ENCODE peak calls at places on chromosomes 6 and 20, in eight cellular contexts. D, M, Q, X, L, A, E and I are unnamed samples.

GRCh38 chr20:40322941-40323340 is 366.1 kb downstream of the MAFB start:
- DNase-seq in D (no peak), M (no peak), Q (no peak), X (no peak), L (no peak), A (no peak), E (no peak), I (no peak)

GRCh38 chr20:63123326-63123725 is 92.6 kb downstream of the YTHDF1 start:
- DNase-seq in D (no peak), M (peak; percentile 9), Q (no peak), X (no peak), L (no peak), A (peak; percentile 12), E (no peak), I (peak; percentile 57)

GRCh38 chr20:49029203-49029602 is 16.9 kb upstream of the CSE1L start:
- DNase-seq in D (no peak), M (no peak), Q (no peak), X (no peak), L (no peak), A (no peak), E (no peak), I (no peak)

GRCh38 chr20:17825251-17825691 is 125.5 kb downstream of the BANF2 start:
- DNase-seq in D (no peak), M (no peak), Q (no peak), X (peak; percentile 36), L (no peak), A (no peak), E (no peak), I (no peak)

GRCh38 chr6:164507197-164507957 is 802.0 kb downstream of the C6orf118 start:
- DNase-seq in D (no peak), M (no peak), Q (no peak), X (no peak), L (no peak), A (no peak), E (no peak), I (no peak)

GRCh38 chr6:148177589-148178233 is 164.9 kb upstream of the SASH1 start:
- DNase-seq in D (peak; percentile 61), M (peak; percentile 63), Q (peak; percentile 61), X (peak; percentile 79), L (peak; percentile 79), A (no peak), E (peak; percentile 75), I (no peak)

GRCh38 chr6:155418017-155418749 is 37.5 kb downstream of the NOX3 start:
- DNase-seq in D (peak; percentile 30), M (no peak), Q (peak; percentile 61), X (peak; percentile 77), L (no peak), A (no peak), E (no peak), I (no peak)

GRCh38 chr6:36387440-36388303 is at the start of gene ETV7:
- DNase-seq in D (peak; percentile 25), M (peak; percentile 81), Q (no peak), X (peak; percentile 21), L (peak; percentile 63), A (no peak), E (peak; percentile 72), I (no peak)

GRCh38 chr6:35596448-35597442 is 84.0 kb upstream of the TULP1 start:
- DNase-seq in D (no peak), M (no peak), Q (peak; percentile 75), X (peak; percentile 87), L (no peak), A (no peak), E (no peak), I (no peak)

GRCh38 chr6:160293844-160294243 is 35.2 kb upstream of the SLC22A2 start:
- DNase-seq in D (no peak), M (peak; percentile 63), Q (no peak), X (no peak), L (peak; percentile 50), A (no peak), E (peak; percentile 64), I (no peak)

GRCh38 chr20:62168890-62169435 is 13.9 kb upstream of the MTG2 start:
- DNase-seq in D (no peak), M (no peak), Q (no peak), X (no peak), L (no peak), A (no peak), E (no peak), I (peak; percentile 89)

GRCh38 chr6:147837540-147837939 is 329.1 kb downstream of the SAMD5 start:
- DNase-seq in D (no peak), M (no peak), Q (no peak), X (no peak), L (no peak), A (no peak), E (no peak), I (no peak)

GRCh38 chr6:135299256-135299655 is 118.1 kb downstream of the MYB start:
- DNase-seq in D (no peak), M (no peak), Q (peak; percentile 96), X (peak; percentile 90), L (no peak), A (no peak), E (no peak), I (no peak)

GRCh38 chr20:44081476-44081875 is 105.5 kb downstream of the JPH2 start:
- DNase-seq in D (no peak), M (no peak), Q (no peak), X (no peak), L (no peak), A (no peak), E (no peak), I (no peak)

GRCh38 chr6:106750146-106750900 is 120.9 kb downstream of the QRSL1 start:
- DNase-seq in D (no peak), M (peak; percentile 54), Q (no peak), X (no peak), L (no peak), A (no peak), E (no peak), I (no peak)

GRCh38 chr20:12744026-12744425 is 264.7 kb upstream of the SPTLC3 start:
- DNase-seq in D (no peak), M (no peak), Q (no peak), X (no peak), L (no peak), A (no peak), E (no peak), I (no peak)

GRCh38 chr6:90286884-90287488 is 9.7 kb downstream of the BACH2 start:
- DNase-seq in D (no peak), M (no peak), Q (peak; percentile 41), X (peak; percentile 53), L (peak; percentile 37), A (no peak), E (no peak), I (no peak)

GRCh38 chr6:40881501-40881900 is 157.5 kb downstream of the UNC5CL start:
- DNase-seq in D (no peak), M (no peak), Q (no peak), X (no peak), L (no peak), A (no peak), E (no peak), I (no peak)

GRCh38 chr20:50467618-50468373 is 42.4 kb upstream of the PTPN1 start:
- DNase-seq in D (peak; percentile 28), M (no peak), Q (peak; percentile 59), X (peak; percentile 68), L (peak; percentile 36), A (no peak), E (peak; percentile 52), I (no peak)

GRCh38 chr6:120604510-120604909 is 729.8 kb downstream of the TBC1D32 start:
- DNase-seq in D (no peak), M (no peak), Q (peak; percentile 4), X (no peak), L (no peak), A (no peak), E (no peak), I (no peak)

GRCh38 chr6:68628156-68628555 is 6.9 kb upstream of the ADGRB3 start:
- DNase-seq in D (no peak), M (no peak), Q (no peak), X (no peak), L (no peak), A (no peak), E (no peak), I (no peak)

GRCh38 chr6:136341967-136342366 is 52.3 kb upstream of the BCLAF1 start:
- DNase-seq in D (no peak), M (no peak), Q (no peak), X (no peak), L (no peak), A (no peak), E (no peak), I (no peak)
- TF ChIP-seq CTCF in D (no peak), M (no peak), Q (no peak), X (no peak), L (no peak), A (no peak), E (no peak), I (no peak)

GRCh38 chr6:46490425-46491200 is 636 bp downstream of the RCAN2 start:
- DNase-seq in D (peak; percentile 22), M (peak; percentile 41), Q (no peak), X (no peak), L (peak; percentile 27), A (peak; percentile 24), E (no peak), I (no peak)
- TF ChIP-seq CTCF in D (peak; percentile 0), M (no peak), Q (peak; percentile 43), X (no peak), L (no peak), A (peak; percentile 51), E (no peak), I (peak; percentile 77)

DNA sequence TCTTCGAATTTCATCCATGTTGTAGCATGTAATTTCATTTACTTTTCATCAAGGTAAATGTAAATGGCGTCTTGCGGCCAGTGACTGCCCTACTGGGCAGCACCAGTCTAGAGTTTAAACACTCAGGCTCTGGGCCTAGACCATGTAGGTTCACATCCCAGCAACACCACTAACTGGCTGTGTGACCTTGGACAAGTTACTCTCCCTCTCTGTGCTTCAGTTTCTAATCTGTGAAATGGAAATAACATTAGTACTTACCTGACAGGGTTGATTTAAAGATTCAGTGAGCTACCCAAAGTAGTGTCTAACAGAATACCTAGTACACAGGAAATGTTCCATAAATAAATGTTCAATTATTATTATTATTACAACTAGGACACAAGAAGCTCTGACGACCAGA is 29.3 kb downstream of the PDRG1 start:
- DNase-seq in D (no peak), M (no peak), Q (no peak), X (no peak), L (no peak), A (no peak), E (no peak), I (no peak)
- TF ChIP-seq CTCF in D (no peak), M (no peak), Q (no peak), X (no peak), L (no peak), A (no peak), E (no peak), I (no peak)

GRCh38 chr6:139375239-139376053 is 998 bp upstream of the CITED2 start:
- DNase-seq in D (peak; percentile 91), M (peak; percentile 96), Q (peak; percentile 97), X (peak; percentile 99), L (peak; percentile 92), A (peak; percentile 73), E (peak; percentile 94), I (peak; percentile 93)

GRCh38 chr6:139374357-139375238 is at the start of gene CITED2:
- DNase-seq in D (peak; percentile 93), M (peak; percentile 96), Q (peak; percentile 91), X (peak; percentile 98), L (peak; percentile 95), A (peak; percentile 81), E (peak; percentile 94), I (peak; percentile 95)

GRCh38 chr6:139378226-139378625 is 3.8 kb upstream of the CITED2 start:
- DNase-seq in D (no peak), M (no peak), Q (no peak), X (no peak), L (no peak), A (no peak), E (no peak), I (no peak)

GRCh38 chr6:139376054-139376355 is 1.6 kb upstream of the CITED2 start:
- DNase-seq in D (peak; percentile 24), M (no peak), Q (no peak), X (no peak), L (no peak), A (no peak), E (peak; percentile 72), I (no peak)

GRCh38 chr6:139376604-139377218 is 2.3 kb upstream of the CITED2 start:
- DNase-seq in D (peak; percentile 39), M (no peak), Q (no peak), X (peak; percentile 75), L (peak; percentile 82), A (no peak), E (no peak), I (no peak)
- TF ChIP-seq CTCF in D (no peak), M (no peak), Q (peak; percentile 21), X (peak; percentile 8), L (no peak), A (no peak), E (no peak), I (no peak)